ENCODE peak calls at places on chromosomes 13 and 19, in six cellular contexts. D is mesendoderm, O is mesenchymal stem cell, H is IMR-90, C is trophoblast cell, X is H9. L is an unnamed sample.

GRCh38 chr13:51453959-51454703 is 1.3 kb upstream of the INTS6 start:
- DNase-seq in D (peak; percentile 61), C (peak; percentile 51), H (peak; percentile 6), X (no peak), O (peak; percentile 55), L (peak; percentile 8)

GRCh38 chr19:2477141-2477710 is 1.3 kb downstream of the GADD45B start:
- DNase-seq in H (peak; percentile 34), C (peak; percentile 75), X (no peak), D (no peak), O (peak; percentile 47), L (no peak)

GRCh38 chr19:47109541-47110375 is 3.8 kb downstream of the ZC3H4 start:
- DNase-seq in D (peak; percentile 60), H (peak; percentile 49), C (no peak), O (peak; percentile 65), X (no peak), L (no peak)

GRCh38 chr19:1823539-1824251 is 11.6 kb upstream of the ATP8B3 start:
- DNase-seq in O (no peak), X (no peak), D (peak; percentile 39), C (no peak), H (no peak), L (no peak)

GRCh38 chr13:99922631-99923404 is 48.7 kb downstream of the ZIC5 start:
- DNase-seq in O (no peak), H (no peak), D (no peak), C (no peak), X (no peak), L (no peak)

GRCh38 chr13:110885966-110886365 is 28.9 kb downstream of the ANKRD10 start:
- DNase-seq in O (no peak), D (peak; percentile 73), H (no peak), C (no peak), X (peak; percentile 75), L (no peak)

GRCh38 chr13:99040536-99041141 is 62.8 kb upstream of the DOCK9 start:
- DNase-seq in X (no peak), O (no peak), H (no peak), D (no peak), C (no peak), L (no peak)

GRCh38 chr13:60335531-60335930 is 61.5 kb upstream of the TDRD3 start:
- DNase-seq in O (peak; percentile 24), D (peak; percentile 25), C (peak; percentile 60), X (no peak), H (peak; percentile 22), L (no peak)

GRCh38 chr13:73173160-73173905 is 114.5 kb downstream of the KLF5 start:
- DNase-seq in H (no peak), X (no peak), C (peak; percentile 92), O (no peak), D (no peak), L (no peak)

GRCh38 chr19:16566161-16566560 is 6.1 kb downstream of the SLC35E1 start:
- DNase-seq in C (no peak), O (no peak), H (no peak), X (no peak), D (no peak), L (no peak)

GRCh38 chr13:35716644-35717170 is 240.2 kb upstream of the MAB21L1 start:
- DNase-seq in H (no peak), X (no peak), D (no peak), C (no peak), O (no peak), L (no peak)

GRCh38 chr19:47094557-47095517 is 18.7 kb downstream of the ZC3H4 start:
- DNase-seq in C (no peak), H (no peak), D (no peak), X (no peak), O (no peak), L (no peak)

GRCh38 chr13:107295391-107296157 is 727.6 kb upstream of the ARGLU1 start:
- DNase-seq in X (no peak), O (no peak), H (no peak), D (no peak), C (peak; percentile 65), L (no peak)

GRCh38 chr19:39631178-39631577 is 24.5 kb upstream of the LGALS16 start:
- DNase-seq in H (no peak), X (no peak), O (no peak), C (peak; percentile 99), D (peak; percentile 88), L (no peak)

GRCh38 chr13:100535401-100536135 is 53.0 kb downstream of the GGACT start:
- DNase-seq in O (no peak), H (no peak), D (no peak), C (no peak), X (no peak), L (no peak)

GRCh38 chr13:33649212-33649917 is 168.6 kb upstream of the RFC3 start:
- DNase-seq in O (peak; percentile 29), X (no peak), C (peak; percentile 17), H (peak; percentile 6), D (no peak), L (no peak)

GRCh38 chr19:14383898-14384669 is 2.8 kb downstream of the ADGRE5 start:
- DNase-seq in X (no peak), H (peak; percentile 55), O (peak; percentile 83), C (peak; percentile 38), D (peak; percentile 44), L (no peak)

GRCh38 chr13:55244991-55245644 is 1895.6 kb upstream of the PRR20A start:
- DNase-seq in D (peak; percentile 78), C (peak; percentile 57), X (peak; percentile 71), H (no peak), O (peak; percentile 27), L (peak; percentile 9)

GRCh38 chr13:113647351-113648217 is 10.4 kb downstream of the ATP4B start:
- DNase-seq in D (no peak), X (no peak), C (peak; percentile 3), O (no peak), H (no peak), L (no peak)

GRCh38 chr19:55663846-55664536 is 9.2 kb downstream of the U2AF2 start:
- DNase-seq in C (no peak), D (no peak), H (no peak), X (no peak), O (no peak), L (no peak)

DNA sequence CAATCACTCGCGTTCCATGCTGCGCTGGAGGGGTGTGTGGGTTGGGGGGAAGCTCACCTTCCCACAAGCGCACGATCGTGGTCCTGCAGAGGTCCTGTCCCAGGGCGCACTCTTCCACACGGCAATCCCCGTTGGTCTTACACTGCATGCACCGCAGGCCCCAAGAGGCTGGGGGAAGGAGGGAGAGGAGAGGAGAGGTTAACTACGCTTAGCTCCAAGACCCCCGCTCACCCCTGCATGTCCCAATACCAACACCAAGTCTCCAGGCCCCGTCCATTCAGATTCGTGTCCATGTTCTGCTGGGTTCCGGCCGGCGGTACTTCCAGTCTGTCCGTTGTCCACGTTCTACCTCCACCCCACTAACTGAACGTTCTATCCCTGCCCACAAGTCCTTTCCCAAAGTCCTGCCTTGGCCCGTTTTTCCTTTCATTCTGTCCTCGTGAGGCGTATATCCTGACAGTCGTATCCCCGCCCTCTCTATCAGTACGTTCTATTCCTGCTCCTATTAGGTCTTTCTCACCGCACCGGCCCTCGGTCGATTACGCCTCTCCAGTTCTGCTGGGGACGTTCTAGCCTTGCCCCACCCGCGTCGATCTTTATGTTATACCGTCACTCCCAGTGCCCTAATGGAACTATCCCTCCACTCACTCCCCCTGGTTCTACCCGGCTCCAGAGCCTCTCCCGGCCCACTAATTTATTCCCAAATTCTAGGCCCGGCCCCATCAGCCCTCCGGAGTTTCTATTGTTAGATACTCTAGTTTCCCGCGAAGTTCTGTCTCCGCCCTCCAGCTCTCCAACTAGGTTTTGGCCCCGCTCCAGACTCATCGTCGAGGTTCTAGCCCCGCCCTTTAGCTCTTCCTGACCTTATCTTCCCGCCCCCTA is 2.2 kb downstream of the PLAUR start:
- DNase-seq in D (no peak), C (no peak), O (no peak), H (peak; percentile 20), X (no peak), L (no peak)
- H3K4ac ChIP-seq in D (no peak overlapping the region), C (no peak overlapping the region), O (peak overlapping the region; percentile 35), H (no peak overlapping the region), X (peak overlapping the region; percentile 24), L (peak overlapping the region; percentile 78)

GRCh38 chr13:27621116-27621365 is 651 bp upstream of the POLR1D start:
- DNase-seq in X (no peak), O (peak; percentile 76), D (no peak), C (no peak), H (no peak), L (no peak)

GRCh38 chr13:27621366-27622101 is at the start of gene POLR1D:
- DNase-seq in C (peak; percentile 94), O (peak; percentile 76), D (peak; percentile 95), X (peak; percentile 91), H (peak; percentile 65), L (peak; percentile 67)

GRCh38 chr13:27619711-27620376 is 485 bp downstream of the LNX2 start:
- DNase-seq in C (peak; percentile 85), D (peak; percentile 51), H (peak; percentile 21), O (peak; percentile 46), X (no peak), L (no peak)

GRCh38 chr13:27619093-27619705 is 1.1 kb downstream of the LNX2 start:
- DNase-seq in H (peak; percentile 55), X (no peak), D (no peak), O (no peak), C (peak; percentile 23), L (no peak)

DNA sequence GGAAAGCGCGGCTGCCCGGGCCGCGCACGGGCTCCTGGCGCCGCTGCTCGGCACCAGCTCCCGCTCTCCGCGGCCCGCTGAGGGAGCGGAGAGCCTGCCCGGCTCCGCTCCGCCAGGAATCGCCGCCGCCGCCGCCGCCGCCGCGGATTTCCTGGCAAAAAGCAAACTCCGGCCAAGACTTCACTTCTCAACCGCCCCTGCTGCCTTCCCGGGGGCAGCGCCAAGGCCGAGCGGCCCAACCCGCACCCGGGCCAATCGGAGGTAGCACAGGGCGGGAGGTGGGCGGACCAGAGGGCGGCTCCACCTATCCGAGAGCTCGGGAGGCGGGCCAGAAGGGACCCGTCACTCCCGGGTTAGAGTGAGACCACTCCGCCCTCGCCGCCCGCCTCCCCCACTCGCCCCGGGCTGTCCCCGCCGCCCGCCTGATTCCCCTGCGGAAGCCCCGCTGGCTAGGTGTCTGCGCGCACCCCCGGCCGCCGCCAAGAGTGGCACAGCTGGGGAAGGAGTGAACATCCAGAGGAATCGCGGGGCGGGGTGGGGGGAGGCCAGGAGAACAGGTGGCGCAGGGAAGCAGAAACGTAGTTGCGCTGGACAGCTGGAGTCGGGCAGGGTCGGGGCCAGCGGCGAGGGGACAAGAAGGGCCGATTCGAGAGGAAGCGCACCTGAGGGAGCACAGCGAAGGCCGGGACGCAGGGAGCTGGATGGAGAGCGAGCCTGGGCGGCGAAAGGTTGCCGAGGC is at the start of gene LNX2:
- DNase-seq in O (peak; percentile 98), X (peak; percentile 98), H (peak; percentile 95), D (peak; percentile 99), C (peak; percentile 97), L (peak; percentile 96)
- H3K4ac ChIP-seq in O (peak within 1 kb of the TSS; percentile 76), X (no peak within 1 kb of the TSS), H (peak within 1 kb of the TSS; percentile 53), D (peak within 1 kb of the TSS; percentile 71), C (peak within 1 kb of the TSS; percentile 91), L (no peak within 1 kb of the TSS)

GRCh38 chr19:12751635-12752034 is at the start of gene BEST2:
- DNase-seq in C (peak; percentile 66), D (no peak), X (peak; percentile 69), O (no peak), H (no peak), L (no peak)
- H3K4ac ChIP-seq in C (no peak within 1 kb of the TSS), D (no peak within 1 kb of the TSS), X (no peak within 1 kb of the TSS), O (no peak within 1 kb of the TSS), H (no peak within 1 kb of the TSS), L (no peak within 1 kb of the TSS)

DNA sequence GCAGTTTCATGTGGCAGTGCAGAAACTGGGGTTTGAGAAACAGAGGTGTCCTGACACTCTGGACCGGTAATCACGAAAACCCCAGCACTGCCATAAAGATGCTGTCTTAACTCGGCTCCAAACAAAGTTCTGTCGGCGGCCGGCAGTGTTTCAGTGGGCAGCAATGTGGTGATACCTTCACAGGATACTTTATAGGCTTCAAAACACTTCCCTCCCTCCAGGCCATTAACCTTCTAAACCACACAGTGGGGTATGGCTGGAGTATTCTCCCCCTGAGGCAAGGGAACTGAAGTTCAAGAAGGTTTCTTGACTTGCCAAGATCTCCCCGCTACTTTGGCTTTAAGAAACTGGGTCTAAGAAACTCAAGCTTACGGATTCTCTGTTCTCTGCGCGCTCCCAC is 1.1 kb downstream of the RUBCNL start:
- DNase-seq in D (peak; percentile 81), C (no peak), O (no peak), X (peak; percentile 30), H (no peak), L (no peak)
- H3K4ac ChIP-seq in D (no peak overlapping the region), C (no peak overlapping the region), O (no peak overlapping the region), X (no peak overlapping the region), H (no peak overlapping the region), L (no peak overlapping the region)